ENCODE peak calls at places on chromosomes 5 and 9, in six cellular contexts. J is AG20443, K is endothelial cell, A is lower leg skin, Y is neural crest cell, G is NCI-H446 treated with DMSO at 0.1 percent for 48 hours. B is an unnamed sample.

GRCh38 chr5:82307431-82307830 is 29.3 kb upstream of the RPS23 start:
- DNase-seq in J (peak; percentile 66), K (no peak), A (no peak), Y (no peak), G (no peak), B (peak; percentile 19)

GRCh38 chr9:111474385-111474784 is 9.8 kb downstream of the ECPAS start:
- DNase-seq in J (no peak), K (no peak), A (no peak), Y (no peak), G (no peak), B (no peak)

GRCh38 chr9:99181621-99182020 is 40.1 kb downstream of the ALG2 start:
- DNase-seq in J (no peak), K (no peak), A (peak; percentile 15), Y (no peak), G (no peak), B (no peak)

GRCh38 chr5:1013238-1013947 is 4.8 kb downstream of the NKD2 start:
- DNase-seq in J (no peak), K (no peak), A (no peak), Y (no peak), G (no peak), B (no peak)

GRCh38 chr9:95004452-95005275 is 278.2 kb downstream of the AOPEP start:
- DNase-seq in J (peak; percentile 76), K (peak; percentile 33), A (no peak), Y (no peak), G (no peak), B (peak; percentile 71)

GRCh38 chr9:3730527-3730926 is 204.7 kb upstream of the RFX3 start:
- DNase-seq in J (no peak), K (no peak), A (no peak), Y (no peak), G (no peak), B (no peak)

GRCh38 chr9:71769175-71770165 is 1.2 kb upstream of the CEMIP2 start:
- DNase-seq in J (peak; percentile 77), K (peak; percentile 49), A (peak; percentile 98), Y (peak; percentile 29), G (no peak), B (peak; percentile 58)

GRCh38 chr9:1238407-1238806 is 188.2 kb downstream of the DMRT2 start:
- DNase-seq in J (no peak), K (no peak), A (no peak), Y (no peak), G (no peak), B (no peak)

GRCh38 chr5:86126202-86126601 is 491.5 kb upstream of the COX7C start:
- DNase-seq in J (no peak), K (no peak), A (no peak), Y (no peak), G (peak; percentile 12), B (no peak)

GRCh38 chr5:110269478-110270142 is 456.9 kb downstream of the TMEM232 start:
- DNase-seq in J (no peak), K (no peak), A (no peak), Y (no peak), G (no peak), B (no peak)

GRCh38 chr9:128552744-128553221 is 396 bp downstream of the SPTAN1 start:
- DNase-seq in J (peak; percentile 53), K (no peak), A (peak; percentile 91), Y (peak; percentile 36), G (no peak), B (peak; percentile 60)

GRCh38 chr5:134968055-134968454 is 348 bp downstream of the CATSPER3 start:
- DNase-seq in J (no peak), K (no peak), A (no peak), Y (no peak), G (no peak), B (no peak)

GRCh38 chr5:31678180-31678579 is 39.2 kb downstream of the PDZD2 start:
- DNase-seq in J (no peak), K (no peak), A (no peak), Y (no peak), G (no peak), B (no peak)

GRCh38 chr5:158116965-158117364 is 258.0 kb upstream of the CLINT1 start:
- DNase-seq in J (no peak), K (no peak), A (no peak), Y (no peak), G (no peak), B (no peak)